ENCODE peak calls at places on chromosomes 7 and 10, in eight cellular contexts. B is mammary epithelial cell, X is AG10803, M is cardiac fibroblast, L is right atrium auricular region, I is A673, Q is adrenal gland, R is astrocyte of the cerebellum. W is an unnamed sample.

GRCh38 chr7:82317257-82317721 is 126.3 kb downstream of the CACNA2D1 start:
- DNase-seq in B (no peak), X (no peak), M (no peak), L (no peak), I (no peak), Q (no peak), R (no peak), W (peak)

GRCh38 chr7:48094861-48095293 is 5.8 kb downstream of the UPP1 start:
- DNase-seq in B (peak), X (peak), M (peak), L (no peak), I (no peak), Q (no peak), R (peak), W (no peak)

GRCh38 chr10:80407836-80408197 is 534 bp upstream of the PRXL2A start:
- DNase-seq in B (peak), X (no peak), M (no peak), L (no peak), I (no peak), Q (peak), R (no peak), W (no peak)

GRCh38 chr10:86203162-86203905 is 163.3 kb downstream of the GRID1 start:
- DNase-seq in B (no peak), X (peak), M (peak), L (no peak), I (peak), Q (no peak), R (no peak), W (no peak)

GRCh38 chr7:77808517-77808916 is 9.9 kb downstream of the PHTF2 start:
- DNase-seq in B (no peak), X (no peak), M (no peak), L (no peak), I (no peak), Q (no peak), R (no peak), W (no peak)

GRCh38 chr7:21580073-21580521 is 37.3 kb downstream of the DNAH11 start:
- DNase-seq in B (peak), X (peak), M (peak), L (no peak), I (no peak), Q (peak), R (peak), W (no peak)

GRCh38 chr7:55567495-55568070 is 4.7 kb downstream of the VOPP1 start:
- DNase-seq in B (no peak), X (no peak), M (no peak), L (no peak), I (no peak), Q (no peak), R (no peak), W (no peak)

GRCh38 chr7:131226116-131226562 is 101.5 kb upstream of the MKLN1 start:
- DNase-seq in B (no peak), X (peak), M (no peak), L (no peak), I (no peak), Q (no peak), R (no peak), W (peak)

GRCh38 chr10:31756131-31757119 is 172.2 kb downstream of the ARHGAP12 start:
- DNase-seq in B (no peak), X (no peak), M (no peak), L (no peak), I (no peak), Q (peak), R (no peak), W (no peak)

GRCh38 chr10:64733980-64734379 is 1212.8 kb downstream of the REEP3 start:
- DNase-seq in B (no peak), X (no peak), M (peak), L (no peak), I (peak), Q (no peak), R (no peak), W (no peak)

GRCh38 chr7:134690614-134691504 is 44.2 kb downstream of the BPGM start:
- DNase-seq in B (peak), X (peak), M (peak), L (no peak), I (no peak), Q (no peak), R (peak), W (no peak)

GRCh38 chr10:130171196-130171595 is 35.0 kb downstream of the GLRX3 start:
- DNase-seq in B (no peak), X (no peak), M (no peak), L (no peak), I (no peak), Q (no peak), R (no peak), W (no peak)

GRCh38 chr10:63236113-63236935 is 103.2 kb downstream of the NRBF2 start:
- DNase-seq in B (peak), X (peak), M (peak), L (no peak), I (peak), Q (peak), R (peak), W (peak)

GRCh38 chr7:28407643-28408042 is 4.7 kb upstream of the CREB5 start:
- DNase-seq in B (peak), X (peak), M (peak), L (no peak), I (no peak), Q (no peak), R (no peak), W (no peak)

GRCh38 chr10:90530526-90530925 is 327.3 kb downstream of the HTR7 start:
- DNase-seq in B (no peak), X (no peak), M (no peak), L (no peak), I (no peak), Q (no peak), R (no peak), W (no peak)

GRCh38 chr7:7745258-7745657 is 26.9 kb upstream of the RPA3 start:
- DNase-seq in B (no peak), X (no peak), M (no peak), L (no peak), I (no peak), Q (no peak), R (no peak), W (no peak)

GRCh38 chr10:34168429-34168828 is 646.7 kb downstream of the PARD3 start:
- DNase-seq in B (peak), X (peak), M (no peak), L (no peak), I (peak), Q (no peak), R (no peak), W (no peak)

GRCh38 chr10:28445511-28445910 is 87.4 kb upstream of the WAC start:
- DNase-seq in B (no peak), X (no peak), M (no peak), L (no peak), I (no peak), Q (no peak), R (no peak), W (peak)

GRCh38 chr7:135706858-135707569 is 21.0 kb downstream of the SLC13A4 start:
- DNase-seq in B (peak), X (no peak), M (peak), L (no peak), I (no peak), Q (no peak), R (no peak), W (no peak)

GRCh38 chr10:84204122-84204521 is 9.8 kb downstream of the CDHR1 start:
- DNase-seq in B (no peak), X (no peak), M (no peak), L (no peak), I (no peak), Q (no peak), R (no peak), W (no peak)

GRCh38 chr7:112462236-112462635 is 12.0 kb downstream of the IFRD1 start:
- DNase-seq in B (peak), X (peak), M (peak), L (no peak), I (peak), Q (peak), R (peak), W (peak)

GRCh38 chr10:121710207-121710606 is 112.0 kb upstream of the FGFR2 start:
- DNase-seq in B (no peak), X (no peak), M (peak), L (peak), I (no peak), Q (no peak), R (no peak), W (no peak)

GRCh38 chr7:8133955-8134733 is 127.8 kb downstream of the ICA1 start:
- DNase-seq in B (peak), X (no peak), M (no peak), L (no peak), I (no peak), Q (no peak), R (peak), W (peak)

GRCh38 chr10:98309366-98310355 is 41.7 kb upstream of the LOXL4 start:
- DNase-seq in B (peak), X (peak), M (peak), L (peak), I (peak), Q (peak), R (peak), W (peak)

GRCh38 chr10:13294156-13294555 is 5.7 kb downstream of the PHYH start:
- DNase-seq in B (no peak), X (no peak), M (no peak), L (no peak), I (no peak), Q (no peak), R (no peak), W (no peak)

GRCh38 chr10:111648046-111648445 is 535.5 kb downstream of the GPAM start:
- DNase-seq in B (no peak), X (peak), M (peak), L (no peak), I (no peak), Q (no peak), R (peak), W (no peak)

DNA sequence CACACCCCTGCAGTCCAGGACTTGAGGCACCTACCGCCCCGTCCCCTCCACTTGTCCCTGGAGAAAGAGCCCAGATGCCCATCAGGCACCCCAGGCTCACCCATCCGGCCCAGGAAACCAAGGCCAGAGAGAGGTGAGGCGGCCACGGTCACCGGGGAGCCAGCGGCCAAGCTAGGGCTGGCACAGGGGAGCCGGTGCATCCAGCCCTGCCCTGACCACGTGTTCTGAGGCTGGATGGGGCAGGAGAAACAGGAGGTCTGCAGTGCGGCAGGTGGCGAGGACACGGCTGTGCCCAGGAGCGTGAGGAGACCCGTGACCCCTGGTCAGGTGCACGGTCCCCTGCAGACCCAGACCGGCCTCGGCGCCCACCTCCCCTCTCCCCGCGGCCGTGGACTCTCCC is 27.6 kb downstream of the UNCX start:
- DNase-seq in B (no peak), X (no peak), M (no peak), L (no peak), I (no peak), Q (no peak), R (no peak), W (no peak)
- H3K4me3 ChIP-seq in B (no peak), X (no peak), M (no peak), L (no peak), I (no peak), Q (no peak), R (no peak), W (no peak)

GRCh38 chr10:15348579-15348978 is 22.5 kb downstream of the FAM171A1 start:
- DNase-seq in B (no peak), X (peak), M (peak), L (peak), I (no peak), Q (no peak), R (no peak), W (no peak)
- H3K4me3 ChIP-seq in B (no peak), X (peak), M (peak), L (no peak), I (no peak), Q (no peak), R (no peak), W (no peak)

GRCh38 chr10:75236178-75236825 is 545 bp upstream of the COMTD1 start:
- DNase-seq in B (no peak), X (no peak), M (no peak), L (no peak), I (no peak), Q (no peak), R (no peak), W (no peak)
- H3K4me3 ChIP-seq in B (no peak), X (no peak), M (no peak), L (no peak), I (peak), Q (no peak), R (no peak), W (no peak)

DNA sequence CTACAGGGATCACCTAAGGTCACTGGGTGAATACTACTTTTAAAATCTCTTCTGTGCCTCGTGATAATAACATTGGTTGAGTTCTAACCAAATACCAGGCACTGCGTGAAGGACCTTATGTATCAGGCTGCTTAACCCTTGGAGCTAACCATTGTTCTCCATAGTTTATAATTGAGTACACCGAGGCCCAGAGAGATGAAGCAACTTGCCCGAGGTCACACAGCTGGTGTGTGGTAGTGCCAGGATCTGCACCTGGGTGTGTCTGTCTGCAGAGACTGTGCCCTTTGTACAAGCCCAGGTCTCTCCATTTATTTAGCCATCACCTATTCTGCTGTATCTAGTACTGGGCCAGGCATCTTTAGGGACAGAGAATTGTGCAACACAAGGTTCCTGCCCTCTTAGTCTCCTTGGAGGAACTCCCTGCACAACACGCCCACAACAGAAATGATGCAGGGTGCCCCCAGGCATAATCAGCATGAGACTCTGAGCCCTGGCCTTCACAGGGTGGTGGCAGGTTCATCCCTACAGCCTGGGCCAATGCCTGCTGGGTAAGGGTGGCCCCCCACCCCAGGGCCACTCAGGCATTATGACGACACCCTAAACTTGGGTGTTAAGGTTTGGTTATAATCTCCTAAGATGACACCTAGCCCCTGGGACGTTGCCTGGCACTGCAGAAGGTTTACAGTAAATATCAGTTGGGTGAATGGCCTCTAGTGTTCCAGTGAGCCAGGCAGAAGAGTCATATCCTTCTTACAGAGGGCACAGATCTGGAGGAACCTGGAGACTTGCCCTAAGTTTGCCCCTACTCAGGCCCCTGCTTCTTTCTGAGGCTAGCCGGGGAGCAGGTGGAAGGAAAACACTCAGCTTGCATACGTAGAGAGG is 31.6 kb downstream of the UNC5B start:
- DNase-seq in B (peak), X (peak), M (peak), L (no peak), I (no peak), Q (no peak), R (no peak), W (no peak)
- H3K4me3 ChIP-seq in B (no peak), X (peak), M (no peak), L (no peak), I (no peak), Q (no peak), R (no peak), W (no peak)

GRCh38 chr10:132330486-132330833 is 1.5 kb upstream of the LRRC27 start:
- DNase-seq in B (no peak), X (no peak), M (no peak), L (no peak), I (no peak), Q (no peak), R (no peak), W (no peak)

GRCh38 chr10:132328738-132329137 is 3.3 kb upstream of the LRRC27 start:
- DNase-seq in B (no peak), X (no peak), M (no peak), L (peak), I (no peak), Q (no peak), R (no peak), W (no peak)

GRCh38 chr10:132328130-132328529 is 3.9 kb upstream of the LRRC27 start:
- DNase-seq in B (no peak), X (no peak), M (no peak), L (no peak), I (no peak), Q (no peak), R (no peak), W (no peak)

GRCh38 chr10:132331259-132331955 is 586 bp upstream of the LRRC27 start:
- DNase-seq in B (no peak), X (no peak), M (no peak), L (no peak), I (no peak), Q (no peak), R (no peak), W (no peak)

GRCh38 chr10:132329565-132330485 is 2.2 kb upstream of the LRRC27 start:
- DNase-seq in B (peak), X (peak), M (peak), L (peak), I (peak), Q (no peak), R (peak), W (peak)
- H3K4me3 ChIP-seq in B (peak), X (peak), M (peak), L (peak), I (peak), Q (no peak), R (peak), W (peak)

W was measured in kidney epithelial cell.